ENCODE peak calls at places on chromosomes 7 and 10, in seven cellular contexts. B is tibial artery, K is left ventricle myocardium inferior, E is HCT116, A is uterus, R is Panc1, I is transverse colon. C is an unnamed sample.

GRCh38 chr10:77648472-77648871 is 10.9 kb upstream of the KCNMA1 start:
- DNase-seq in B (no peak), K (no peak), E (no peak), A (no peak), R (no peak), I (no peak), C (no peak)

GRCh38 chr7:90688826-90689225 is 92.7 kb downstream of the CDK14 start:
- DNase-seq in B (no peak), K (no peak), E (no peak), A (no peak), R (no peak), I (no peak), C (no peak)

GRCh38 chr10:133189726-133190125 is 29.7 kb downstream of the KNDC1 start:
- DNase-seq in B (no peak), K (no peak), E (no peak), A (no peak), R (no peak), I (no peak), C (no peak)

GRCh38 chr7:129951076-129952011 is 1.4 kb downstream of the UBE2H start:
- DNase-seq in B (peak; percentile 62), K (no peak), E (no peak), A (peak; percentile 41), R (no peak), I (peak; percentile 24), C (no peak)

GRCh38 chr7:84548366-84549085 is 353.9 kb upstream of the SEMA3A start:
- DNase-seq in B (no peak), K (no peak), E (no peak), A (no peak), R (no peak), I (no peak), C (peak; percentile 71)

GRCh38 chr10:24756283-24756682 is 32.6 kb upstream of the ARHGAP21 start:
- DNase-seq in B (no peak), K (no peak), E (no peak), A (no peak), R (no peak), I (no peak), C (no peak)

GRCh38 chr10:68153473-68154210 is 44.4 kb downstream of the MYPN start:
- DNase-seq in B (no peak), K (no peak), E (peak; percentile 90), A (no peak), R (peak; percentile 100), I (peak; percentile 26), C (peak; percentile 95)

GRCh38 chr10:1280436-1281401 is 224.5 kb downstream of the WDR37 start:
- DNase-seq in B (no peak), K (no peak), E (no peak), A (no peak), R (no peak), I (no peak), C (no peak)

GRCh38 chr7:94909023-94909466 is 1.7 kb downstream of the PPP1R9A start:
- DNase-seq in B (no peak), K (no peak), E (no peak), A (no peak), R (no peak), I (no peak), C (no peak)
- H3K4me3 ChIP-seq in B (peak overlapping the region; percentile 58), K (peak overlapping the region; percentile 74), E (no peak overlapping the region), A (peak overlapping the region; percentile 43), R (peak overlapping the region; percentile 43), I (peak overlapping the region; percentile 64), C (peak overlapping the region; percentile 74)

DNA sequence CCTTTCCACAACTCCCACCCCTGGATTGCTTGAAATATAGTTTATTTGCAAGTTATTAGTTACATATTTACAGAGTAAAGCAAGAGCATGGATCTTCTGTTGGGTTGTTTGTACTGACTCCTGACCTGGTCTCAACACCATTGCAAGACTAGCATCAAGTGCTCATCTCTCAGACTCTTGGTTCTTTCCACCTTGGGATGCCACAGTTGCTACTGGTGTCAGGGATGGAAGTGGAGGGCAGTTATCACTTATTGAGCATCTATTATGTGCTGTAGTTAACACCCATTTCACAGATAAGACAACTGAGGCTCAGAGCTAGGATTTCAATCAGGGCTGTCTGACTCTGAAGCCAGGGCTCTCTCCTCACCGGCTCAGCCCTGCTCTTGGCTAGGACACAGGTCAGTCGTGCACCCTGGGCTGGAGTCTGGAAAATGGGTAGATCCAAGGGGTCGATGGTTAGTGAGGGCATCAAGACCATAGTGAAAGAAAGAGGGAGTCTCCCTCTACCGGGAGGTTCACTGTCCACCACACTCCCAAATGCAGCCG is 614 bp upstream of the ADAMTS14 start:
- DNase-seq in B (no peak), K (no peak), E (no peak), A (no peak), R (no peak), I (no peak), C (no peak)
- TF ChIP-seq CTCF in B (no peak), K (peak; percentile 9), E (no peak), A (no peak), R (no peak), I (no peak), C (peak; percentile 20)

GRCh38 chr7:2652736-2653060 is 20.9 kb downstream of the TTYH3 start:
- DNase-seq in B (no peak), K (no peak), E (no peak), A (no peak), R (no peak), I (no peak), C (no peak)
- H3K36me3 ChIP-seq in B (peaks cover 90% of the 10 kb centered on the region), K (peaks cover 36% of the 10 kb centered on the region), E (no peaks in the 10 kb centered on the region), A (no peaks in the 10 kb centered on the region), R (peaks cover 5% of the 10 kb centered on the region), I (no peaks in the 10 kb centered on the region), C (peaks cover 11% of the 10 kb centered on the region)

GRCh38 chr10:17174626-17175025 is 26.8 kb downstream of the TRDMT1 start:
- DNase-seq in B (no peak), K (no peak), E (no peak), A (no peak), R (no peak), I (no peak), C (no peak)

GRCh38 chr10:17177014-17177413 is 24.5 kb downstream of the TRDMT1 start:
- DNase-seq in B (no peak), K (no peak), E (no peak), A (no peak), R (no peak), I (no peak), C (no peak)

GRCh38 chr10:17178006-17178405 is 23.5 kb downstream of the TRDMT1 start:
- DNase-seq in B (no peak), K (no peak), E (no peak), A (no peak), R (no peak), I (no peak), C (no peak)

GRCh38 chr10:17179002-17179401 is 22.5 kb downstream of the TRDMT1 start:
- DNase-seq in B (no peak), K (no peak), E (no peak), A (no peak), R (no peak), I (no peak), C (no peak)

GRCh38 chr10:17175551-17175950 is 25.9 kb downstream of the TRDMT1 start:
- DNase-seq in B (no peak), K (no peak), E (no peak), A (no peak), R (no peak), I (no peak), C (no peak)
- H3K4me3 ChIP-seq in B (peak overlapping the region; percentile 20), K (peak overlapping the region; percentile 45), E (no peak overlapping the region), A (no peak overlapping the region), R (peak overlapping the region; percentile 13), I (no peak overlapping the region), C (no peak overlapping the region)

GRCh38 chr10:47048533-47048905 is 137.3 kb downstream of the PTPN20 start:
- DNase-seq in B (no peak), K (no peak), E (no peak), A (no peak), R (no peak), I (no peak), C (no peak)
- TF ChIP-seq CTCF in B (no peak), K (no peak), E (no peak), A (no peak), R (no peak), I (no peak), C (no peak)

GRCh38 chr10:74081918-74082317 is 68.7 kb downstream of the AP3M1 start:
- DNase-seq in B (no peak), K (no peak), E (no peak), A (no peak), R (no peak), I (no peak), C (no peak)

GRCh38 chr10:74079028-74079913 is 71.4 kb downstream of the AP3M1 start:
- DNase-seq in B (no peak), K (no peak), E (no peak), A (no peak), R (no peak), I (no peak), C (no peak)

GRCh38 chr10:74078037-74078436 is 72.6 kb downstream of the AP3M1 start:
- DNase-seq in B (no peak), K (no peak), E (no peak), A (no peak), R (no peak), I (no peak), C (no peak)

GRCh38 chr10:74081192-74081803 is 69.3 kb downstream of the AP3M1 start:
- DNase-seq in B (no peak), K (no peak), E (peak; percentile 43), A (peak; percentile 47), R (peak; percentile 57), I (peak; percentile 42), C (no peak)

GRCh38 chr10:74079914-74080590 is 70.6 kb downstream of the AP3M1 start:
- DNase-seq in B (no peak), K (no peak), E (peak; percentile 35), A (no peak), R (peak; percentile 55), I (no peak), C (no peak)
- H3K36me3 ChIP-seq in B (peaks cover 42% of the 10 kb centered on the region), K (peaks cover 47% of the 10 kb centered on the region), E (peaks cover 10% of the 10 kb centered on the region), A (no peaks in the 10 kb centered on the region), R (peaks cover 53% of the 10 kb centered on the region), I (peaks cover 10% of the 10 kb centered on the region), C (no peaks in the 10 kb centered on the region)

GRCh38 chr7:15684036-15684815 is 2.3 kb downstream of the MEOX2 start:
- DNase-seq in B (no peak), K (no peak), E (no peak), A (no peak), R (no peak), I (no peak), C (no peak)
- H3K4me3 ChIP-seq in B (peak overlapping the region; percentile 72), K (peak overlapping the region; percentile 75), E (no peak overlapping the region), A (peak overlapping the region; percentile 45), R (no peak overlapping the region), I (peak overlapping the region; percentile 35), C (no peak overlapping the region)

C was measured in kidney epithelial cell.